ENCODE peak calls at places on chromosomes 12 and 14, in nine cellular contexts. One of them, this sample, is unnamed.

GRCh38 chr12:49583361-49584094 is 15.6 kb upstream of the MCRS1 start:
- DNase-seq in AG08396: peak
- DNase-seq in AG08395: no peak
- DNase-seq in GM23338: no peak
- DNase-seq in SK-N-SH: no peak
- DNase-seq in stimulated activated CD4-positive, alpha-beta T cell treated with anti-CD3 and anti-CD28 coated beads, Interleukin-4, amount 100 ng/mL, for 1 hour: no peak
- DNase-seq in stimulated activated naive CD8-positive, alpha-beta T cell treated with anti-CD3 and anti-CD28 coated beads, Interleukin-15, Interleukin-2, amounts not matched to agents 100 U/mL and 50 U/mL, for 24 hours: no peak
- DNase-seq in NCI-H1092: no peak
- DNase-seq in CD4-positive, CD25-positive, alpha-beta regulatory T cell: no peak
- DNase-seq in this sample: no peak

GRCh38 chr12:22333751-22334695 is 484 bp downstream of the ST8SIA1 start:
- DNase-seq in GM23338: peak
- DNase-seq in AG08396: peak
- DNase-seq in NCI-H1092: no peak
- DNase-seq in SK-N-SH: peak
- DNase-seq in AG08395: no peak
- DNase-seq in stimulated activated CD4-positive, alpha-beta T cell treated with anti-CD3 and anti-CD28 coated beads, Interleukin-4, amount 100 ng/mL, for 1 hour: peak
- DNase-seq in stimulated activated naive CD8-positive, alpha-beta T cell treated with anti-CD3 and anti-CD28 coated beads, Interleukin-15, Interleukin-2, amounts not matched to agents 100 U/mL and 50 U/mL, for 24 hours: peak
- DNase-seq in CD4-positive, CD25-positive, alpha-beta regulatory T cell: peak
- DNase-seq in this sample: no peak

GRCh38 chr14:103512701-103513611 is 9.7 kb downstream of the CKB start:
- DNase-seq in AG08396: peak
- DNase-seq in NCI-H1092: peak
- DNase-seq in CD4-positive, CD25-positive, alpha-beta regulatory T cell: no peak
- DNase-seq in stimulated activated naive CD8-positive, alpha-beta T cell treated with anti-CD3 and anti-CD28 coated beads, Interleukin-15, Interleukin-2, amounts not matched to agents 100 U/mL and 50 U/mL, for 24 hours: no peak
- DNase-seq in stimulated activated CD4-positive, alpha-beta T cell treated with anti-CD3 and anti-CD28 coated beads, Interleukin-4, amount 100 ng/mL, for 1 hour: no peak
- DNase-seq in AG08395: peak
- DNase-seq in GM23338: peak
- DNase-seq in SK-N-SH: no peak
- DNase-seq in this sample: peak

GRCh38 chr14:61569308-61569707 is 126.0 kb upstream of the HIF1A start:
- DNase-seq in stimulated activated CD4-positive, alpha-beta T cell treated with anti-CD3 and anti-CD28 coated beads, Interleukin-4, amount 100 ng/mL, for 1 hour: no peak
- DNase-seq in NCI-H1092: no peak
- DNase-seq in AG08396: no peak
- DNase-seq in AG08395: no peak
- DNase-seq in CD4-positive, CD25-positive, alpha-beta regulatory T cell: no peak
- DNase-seq in GM23338: no peak
- DNase-seq in stimulated activated naive CD8-positive, alpha-beta T cell treated with anti-CD3 and anti-CD28 coated beads, Interleukin-15, Interleukin-2, amounts not matched to agents 100 U/mL and 50 U/mL, for 24 hours: no peak
- DNase-seq in SK-N-SH: no peak
- DNase-seq in this sample: no peak

GRCh38 chr12:131618303-131618658 is 92.6 kb upstream of the SFSWAP start:
- DNase-seq in AG08396: peak
- DNase-seq in CD4-positive, CD25-positive, alpha-beta regulatory T cell: no peak
- DNase-seq in stimulated activated CD4-positive, alpha-beta T cell treated with anti-CD3 and anti-CD28 coated beads, Interleukin-4, amount 100 ng/mL, for 1 hour: no peak
- DNase-seq in stimulated activated naive CD8-positive, alpha-beta T cell treated with anti-CD3 and anti-CD28 coated beads, Interleukin-15, Interleukin-2, amounts not matched to agents 100 U/mL and 50 U/mL, for 24 hours: no peak
- DNase-seq in NCI-H1092: no peak
- DNase-seq in GM23338: peak
- DNase-seq in AG08395: no peak
- DNase-seq in SK-N-SH: no peak
- DNase-seq in this sample: peak

GRCh38 chr12:62581288-62582064 is 114.8 kb downstream of the MON2 start:
- DNase-seq in GM23338: peak
- DNase-seq in AG08395: peak
- DNase-seq in SK-N-SH: peak
- DNase-seq in CD4-positive, CD25-positive, alpha-beta regulatory T cell: peak
- DNase-seq in NCI-H1092: peak
- DNase-seq in AG08396: peak
- DNase-seq in stimulated activated CD4-positive, alpha-beta T cell treated with anti-CD3 and anti-CD28 coated beads, Interleukin-4, amount 100 ng/mL, for 1 hour: no peak
- DNase-seq in stimulated activated naive CD8-positive, alpha-beta T cell treated with anti-CD3 and anti-CD28 coated beads, Interleukin-15, Interleukin-2, amounts not matched to agents 100 U/mL and 50 U/mL, for 24 hours: no peak
- DNase-seq in this sample: peak

GRCh38 chr12:11927311-11927935 is 143.3 kb upstream of the BCL2L14 start:
- DNase-seq in AG08395: no peak
- DNase-seq in CD4-positive, CD25-positive, alpha-beta regulatory T cell: no peak
- DNase-seq in SK-N-SH: no peak
- DNase-seq in NCI-H1092: no peak
- DNase-seq in AG08396: peak
- DNase-seq in stimulated activated CD4-positive, alpha-beta T cell treated with anti-CD3 and anti-CD28 coated beads, Interleukin-4, amount 100 ng/mL, for 1 hour: no peak
- DNase-seq in stimulated activated naive CD8-positive, alpha-beta T cell treated with anti-CD3 and anti-CD28 coated beads, Interleukin-15, Interleukin-2, amounts not matched to agents 100 U/mL and 50 U/mL, for 24 hours: no peak
- DNase-seq in GM23338: peak
- DNase-seq in this sample: peak

GRCh38 chr12:50979369-50980052 is 27.2 kb downstream of the HIGD1C start:
- DNase-seq in stimulated activated naive CD8-positive, alpha-beta T cell treated with anti-CD3 and anti-CD28 coated beads, Interleukin-15, Interleukin-2, amounts not matched to agents 100 U/mL and 50 U/mL, for 24 hours: no peak
- DNase-seq in AG08395: no peak
- DNase-seq in stimulated activated CD4-positive, alpha-beta T cell treated with anti-CD3 and anti-CD28 coated beads, Interleukin-4, amount 100 ng/mL, for 1 hour: peak
- DNase-seq in SK-N-SH: no peak
- DNase-seq in GM23338: no peak
- DNase-seq in CD4-positive, CD25-positive, alpha-beta regulatory T cell: no peak
- DNase-seq in AG08396: no peak
- DNase-seq in NCI-H1092: no peak
- DNase-seq in this sample: no peak

GRCh38 chr14:96631621-96632362 is 129.6 kb downstream of the PAPOLA start:
- DNase-seq in stimulated activated CD4-positive, alpha-beta T cell treated with anti-CD3 and anti-CD28 coated beads, Interleukin-4, amount 100 ng/mL, for 1 hour: no peak
- DNase-seq in CD4-positive, CD25-positive, alpha-beta regulatory T cell: no peak
- DNase-seq in NCI-H1092: no peak
- DNase-seq in AG08396: peak
- DNase-seq in SK-N-SH: peak
- DNase-seq in AG08395: no peak
- DNase-seq in GM23338: no peak
- DNase-seq in stimulated activated naive CD8-positive, alpha-beta T cell treated with anti-CD3 and anti-CD28 coated beads, Interleukin-15, Interleukin-2, amounts not matched to agents 100 U/mL and 50 U/mL, for 24 hours: no peak
- DNase-seq in this sample: peak

GRCh38 chr12:54759751-54760150 is 94.6 kb upstream of the MUCL1 start:
- DNase-seq in stimulated activated naive CD8-positive, alpha-beta T cell treated with anti-CD3 and anti-CD28 coated beads, Interleukin-15, Interleukin-2, amounts not matched to agents 100 U/mL and 50 U/mL, for 24 hours: no peak
- DNase-seq in CD4-positive, CD25-positive, alpha-beta regulatory T cell: no peak
- DNase-seq in AG08395: no peak
- DNase-seq in GM23338: peak
- DNase-seq in stimulated activated CD4-positive, alpha-beta T cell treated with anti-CD3 and anti-CD28 coated beads, Interleukin-4, amount 100 ng/mL, for 1 hour: no peak
- DNase-seq in NCI-H1092: peak
- DNase-seq in AG08396: peak
- DNase-seq in SK-N-SH: no peak
- DNase-seq in this sample: peak

GRCh38 chr14:56002316-56002715 is 115.9 kb upstream of the PELI2 start:
- DNase-seq in stimulated activated naive CD8-positive, alpha-beta T cell treated with anti-CD3 and anti-CD28 coated beads, Interleukin-15, Interleukin-2, amounts not matched to agents 100 U/mL and 50 U/mL, for 24 hours: no peak
- DNase-seq in SK-N-SH: no peak
- DNase-seq in GM23338: no peak
- DNase-seq in CD4-positive, CD25-positive, alpha-beta regulatory T cell: no peak
- DNase-seq in AG08396: no peak
- DNase-seq in stimulated activated CD4-positive, alpha-beta T cell treated with anti-CD3 and anti-CD28 coated beads, Interleukin-4, amount 100 ng/mL, for 1 hour: no peak
- DNase-seq in NCI-H1092: no peak
- DNase-seq in AG08395: peak
- DNase-seq in this sample: peak

GRCh38 chr12:41466300-41466699 is 278.2 kb downstream of the PDZRN4 start:
- DNase-seq in AG08396: no peak
- DNase-seq in CD4-positive, CD25-positive, alpha-beta regulatory T cell: no peak
- DNase-seq in SK-N-SH: no peak
- DNase-seq in NCI-H1092: no peak
- DNase-seq in stimulated activated naive CD8-positive, alpha-beta T cell treated with anti-CD3 and anti-CD28 coated beads, Interleukin-15, Interleukin-2, amounts not matched to agents 100 U/mL and 50 U/mL, for 24 hours: no peak
- DNase-seq in GM23338: no peak
- DNase-seq in AG08395: no peak
- DNase-seq in stimulated activated CD4-positive, alpha-beta T cell treated with anti-CD3 and anti-CD28 coated beads, Interleukin-4, amount 100 ng/mL, for 1 hour: no peak
- DNase-seq in this sample: no peak

GRCh38 chr12:54036620-54037359 is 3.9 kb downstream of the HOXC5 start:
- DNase-seq in stimulated activated CD4-positive, alpha-beta T cell treated with anti-CD3 and anti-CD28 coated beads, Interleukin-4, amount 100 ng/mL, for 1 hour: no peak
- DNase-seq in AG08396: no peak
- DNase-seq in GM23338: peak
- DNase-seq in AG08395: peak
- DNase-seq in NCI-H1092: peak
- DNase-seq in stimulated activated naive CD8-positive, alpha-beta T cell treated with anti-CD3 and anti-CD28 coated beads, Interleukin-15, Interleukin-2, amounts not matched to agents 100 U/mL and 50 U/mL, for 24 hours: no peak
- DNase-seq in CD4-positive, CD25-positive, alpha-beta regulatory T cell: no peak
- DNase-seq in SK-N-SH: no peak
- DNase-seq in this sample: peak

GRCh38 chr12:131028587-131029338 is 75.1 kb downstream of the ADGRD1 start:
- DNase-seq in AG08395: no peak
- DNase-seq in SK-N-SH: no peak
- DNase-seq in GM23338: no peak
- DNase-seq in AG08396: no peak
- DNase-seq in stimulated activated naive CD8-positive, alpha-beta T cell treated with anti-CD3 and anti-CD28 coated beads, Interleukin-15, Interleukin-2, amounts not matched to agents 100 U/mL and 50 U/mL, for 24 hours: no peak
- DNase-seq in CD4-positive, CD25-positive, alpha-beta regulatory T cell: no peak
- DNase-seq in stimulated activated CD4-positive, alpha-beta T cell treated with anti-CD3 and anti-CD28 coated beads, Interleukin-4, amount 100 ng/mL, for 1 hour: no peak
- DNase-seq in NCI-H1092: no peak
- DNase-seq in this sample: no peak

GRCh38 chr14:61965030-61965745 is 203.0 kb downstream of the SNAPC1 start:
- DNase-seq in NCI-H1092: no peak
- DNase-seq in AG08395: peak
- DNase-seq in stimulated activated CD4-positive, alpha-beta T cell treated with anti-CD3 and anti-CD28 coated beads, Interleukin-4, amount 100 ng/mL, for 1 hour: no peak
- DNase-seq in CD4-positive, CD25-positive, alpha-beta regulatory T cell: no peak
- DNase-seq in AG08396: peak
- DNase-seq in GM23338: no peak
- DNase-seq in stimulated activated naive CD8-positive, alpha-beta T cell treated with anti-CD3 and anti-CD28 coated beads, Interleukin-15, Interleukin-2, amounts not matched to agents 100 U/mL and 50 U/mL, for 24 hours: no peak
- DNase-seq in SK-N-SH: no peak
- DNase-seq in this sample: peak

GRCh38 chr14:59844414-59844813 is 26.2 kb downstream of the RTN1 start:
- DNase-seq in AG08395: no peak
- DNase-seq in AG08396: no peak
- DNase-seq in NCI-H1092: no peak
- DNase-seq in stimulated activated naive CD8-positive, alpha-beta T cell treated with anti-CD3 and anti-CD28 coated beads, Interleukin-15, Interleukin-2, amounts not matched to agents 100 U/mL and 50 U/mL, for 24 hours: no peak
- DNase-seq in CD4-positive, CD25-positive, alpha-beta regulatory T cell: no peak
- DNase-seq in GM23338: no peak
- DNase-seq in stimulated activated CD4-positive, alpha-beta T cell treated with anti-CD3 and anti-CD28 coated beads, Interleukin-4, amount 100 ng/mL, for 1 hour: no peak
- DNase-seq in SK-N-SH: no peak
- DNase-seq in this sample: no peak

GRCh38 chr12:109905301-109905700 is 5.2 kb downstream of the TCHP start:
- DNase-seq in stimulated activated CD4-positive, alpha-beta T cell treated with anti-CD3 and anti-CD28 coated beads, Interleukin-4, amount 100 ng/mL, for 1 hour: no peak
- DNase-seq in CD4-positive, CD25-positive, alpha-beta regulatory T cell: no peak
- DNase-seq in NCI-H1092: no peak
- DNase-seq in AG08395: no peak
- DNase-seq in AG08396: no peak
- DNase-seq in SK-N-SH: no peak
- DNase-seq in GM23338: no peak
- DNase-seq in stimulated activated naive CD8-positive, alpha-beta T cell treated with anti-CD3 and anti-CD28 coated beads, Interleukin-15, Interleukin-2, amounts not matched to agents 100 U/mL and 50 U/mL, for 24 hours: no peak
- DNase-seq in this sample: no peak

GRCh38 chr14:75138492-75138891 is 11.6 kb upstream of the NEK9 start:
- DNase-seq in AG08396: no peak
- DNase-seq in NCI-H1092: no peak
- DNase-seq in AG08395: no peak
- DNase-seq in stimulated activated naive CD8-positive, alpha-beta T cell treated with anti-CD3 and anti-CD28 coated beads, Interleukin-15, Interleukin-2, amounts not matched to agents 100 U/mL and 50 U/mL, for 24 hours: no peak
- DNase-seq in stimulated activated CD4-positive, alpha-beta T cell treated with anti-CD3 and anti-CD28 coated beads, Interleukin-4, amount 100 ng/mL, for 1 hour: no peak
- DNase-seq in GM23338: no peak
- DNase-seq in SK-N-SH: no peak
- DNase-seq in CD4-positive, CD25-positive, alpha-beta regulatory T cell: no peak
- DNase-seq in this sample: no peak

GRCh38 chr14:51996148-51996746 is 6.9 kb downstream of the RTRAF start:
- DNase-seq in AG08395: no peak
- DNase-seq in CD4-positive, CD25-positive, alpha-beta regulatory T cell: peak
- DNase-seq in GM23338: peak
- DNase-seq in stimulated activated CD4-positive, alpha-beta T cell treated with anti-CD3 and anti-CD28 coated beads, Interleukin-4, amount 100 ng/mL, for 1 hour: no peak
- DNase-seq in SK-N-SH: no peak
- DNase-seq in NCI-H1092: no peak
- DNase-seq in AG08396: no peak
- DNase-seq in stimulated activated naive CD8-positive, alpha-beta T cell treated with anti-CD3 and anti-CD28 coated beads, Interleukin-15, Interleukin-2, amounts not matched to agents 100 U/mL and 50 U/mL, for 24 hours: no peak
- DNase-seq in this sample: peak